ENCODE peak calls at places on chromosomes 6 and 20, in eight cellular contexts. O, A, J, G, Y, R, F and X are unnamed samples.
A peak's percentile ranks its signal among the peaks of the same experiment; 100 is the strongest.

GRCh38 chr6:16243055-16243454 is 4.7 kb downstream of the GMPR start:
- DNase-seq in G (peak; percentile 42), Y (no peak), O (no peak), J (no peak), F (peak; percentile 92), R (no peak), A (peak; percentile 74), X (no peak)

GRCh38 chr6:32396028-32396427 is 11.0 kb downstream of the BTNL2 start:
- DNase-seq in Y (no peak), G (no peak), J (no peak), O (no peak), F (no peak), R (no peak), A (no peak), X (no peak)

GRCh38 chr20:47568019-47568418 is 66.3 kb downstream of the NCOA3 start:
- DNase-seq in J (no peak), F (peak; percentile 96), R (no peak), O (peak; percentile 89), A (peak; percentile 92), Y (no peak), G (peak; percentile 92), X (no peak)

GRCh38 chr20:62876826-62877728 is 15.5 kb upstream of the TCFL5 start:
- DNase-seq in A (peak; percentile 85), J (no peak), O (no peak), Y (no peak), G (peak; percentile 57), F (peak; percentile 63), R (no peak), X (no peak)

GRCh38 chr20:64103871-64104666 is 3.3 kb downstream of the NPBWR2 start:
- DNase-seq in J (no peak), Y (peak; percentile 2), A (no peak), G (no peak), O (no peak), R (peak; percentile 20), F (no peak), X (peak; percentile 4)

GRCh38 chr6:40324206-40324605 is 263.0 kb downstream of the LRFN2 start:
- DNase-seq in G (no peak), F (no peak), O (no peak), J (no peak), R (no peak), Y (no peak), A (no peak), X (no peak)

GRCh38 chr6:142297996-142298753 is 3.6 kb upstream of the ADGRG6 start:
- DNase-seq in R (no peak), F (peak; percentile 67), O (peak; percentile 78), G (peak; percentile 93), J (no peak), Y (no peak), A (peak; percentile 79), X (no peak)

GRCh38 chr20:13286052-13286451 is 65.0 kb downstream of the ISM1 start:
- DNase-seq in F (no peak), O (no peak), R (no peak), J (no peak), Y (no peak), G (no peak), A (no peak), X (no peak)

GRCh38 chr6:7463785-7464184 is 74.2 kb downstream of the RIOK1 start:
- DNase-seq in J (no peak), Y (no peak), A (peak; percentile 34), G (peak; percentile 54), O (peak; percentile 52), R (peak; percentile 51), F (peak; percentile 47), X (no peak)

DNA sequence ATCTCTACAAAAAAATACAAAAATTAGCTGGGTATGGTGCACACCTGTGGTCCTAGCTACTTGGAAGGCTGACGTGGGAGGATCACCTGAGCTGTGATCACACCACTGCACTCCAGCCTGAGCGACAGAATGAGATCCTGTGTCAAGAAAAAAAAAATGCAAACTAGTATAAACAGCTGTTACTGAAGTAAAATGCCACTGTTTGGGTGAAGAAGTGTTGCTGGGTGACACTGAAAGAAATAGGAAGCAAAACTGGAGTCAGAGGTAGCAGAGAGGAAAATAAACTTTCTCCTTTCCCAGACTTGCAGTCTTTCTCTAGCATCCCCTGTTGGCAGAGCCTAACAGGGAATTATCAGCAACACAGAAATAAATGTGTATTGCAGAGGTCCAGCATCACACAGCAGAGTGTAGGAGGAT is 241.2 kb upstream of the PREP start:
- DNase-seq in Y (no peak), F (no peak), R (no peak), O (no peak), J (no peak), A (no peak), G (no peak), X (no peak)
- TF ChIP-seq CTCF in Y (no peak), F (peak; percentile 22), R (no peak), O (peak; percentile 32), J (no peak), A (no peak), G (no peak), X (no peak)

GRCh38 chr20:54194724-54195438 is 13.0 kb upstream of the PFDN4 start:
- DNase-seq in R (no peak), J (no peak), O (no peak), Y (no peak), F (no peak), G (peak; percentile 66), A (peak; percentile 5), X (no peak)
- TF ChIP-seq CTCF in R (no peak), J (peak; percentile 32), O (peak; percentile 18), Y (peak; percentile 44), F (peak; percentile 27), G (peak; percentile 36), A (no peak), X (no peak)

GRCh38 chr6:81465859-81466258 is 286.6 kb downstream of the TENT5A start:
- DNase-seq in G (peak; percentile 46), Y (peak; percentile 23), O (peak; percentile 41), A (peak; percentile 48), J (no peak), R (no peak), F (peak; percentile 59), X (no peak)
- TF ChIP-seq CTCF in G (peak; percentile 78), Y (peak; percentile 86), O (peak; percentile 68), A (peak; percentile 70), J (peak; percentile 66), R (peak; percentile 52), F (peak; percentile 63), X (peak; percentile 82)

GRCh38 chr6:107459283-107460073 is at the start of gene PDSS2:
- DNase-seq in A (peak; percentile 97), F (peak; percentile 95), O (peak; percentile 95), J (peak; percentile 92), R (peak; percentile 96), G (peak; percentile 98), Y (peak; percentile 94), X (peak; percentile 98)
- TF ChIP-seq CTCF in A (peak; percentile 57), F (peak; percentile 69), O (peak; percentile 49), J (peak; percentile 74), R (peak; percentile 58), G (peak; percentile 63), Y (peak; percentile 24), X (peak; percentile 16)

GRCh38 chr6:148959008-148959407 is 212.2 kb downstream of the UST start:
- DNase-seq in F (peak; percentile 37), Y (no peak), G (no peak), R (no peak), A (peak; percentile 21), O (no peak), J (no peak), X (no peak)
- TF ChIP-seq CTCF in F (no peak), Y (no peak), G (no peak), R (no peak), A (no peak), O (no peak), J (no peak), X (no peak)

GRCh38 chr6:14802761-14803160 is 443.1 kb upstream of the JARID2 start:
- DNase-seq in G (no peak), O (no peak), A (no peak), J (no peak), Y (no peak), R (no peak), F (no peak), X (no peak)
- TF ChIP-seq CTCF in G (no peak), O (no peak), A (no peak), J (no peak), Y (no peak), R (no peak), F (no peak), X (no peak)

GRCh38 chr6:103273048-103273447 is 1586.7 kb downstream of the HACE1 start:
- DNase-seq in G (no peak), J (no peak), R (no peak), A (no peak), Y (no peak), O (no peak), F (no peak), X (no peak)
- TF ChIP-seq CTCF in G (no peak), J (peak; percentile 65), R (peak; percentile 49), A (no peak), Y (peak; percentile 53), O (no peak), F (no peak), X (peak; percentile 67)

DNA sequence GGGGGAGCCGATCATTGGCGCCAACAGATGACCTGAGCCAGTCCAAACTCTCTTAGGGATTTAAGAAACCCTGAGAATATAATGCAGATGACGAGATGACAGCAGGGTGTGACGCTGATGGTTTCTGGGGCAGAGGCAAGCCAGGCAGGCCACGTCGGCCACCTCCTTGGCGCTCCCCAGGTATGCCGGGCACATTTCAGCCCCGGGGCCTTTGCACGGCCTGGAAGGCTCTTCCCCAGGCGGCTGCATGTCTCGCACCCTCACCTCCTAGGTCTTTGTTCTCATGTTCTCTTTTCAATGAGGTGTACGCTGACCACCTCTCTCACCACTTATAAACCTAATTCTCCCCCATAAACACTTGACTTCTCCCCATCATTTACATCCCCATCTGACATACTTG is 64.9 kb downstream of the RBM38 start:
- DNase-seq in A (no peak), J (no peak), F (no peak), Y (no peak), O (no peak), G (no peak), R (no peak), X (no peak)
- TF ChIP-seq CTCF in A (no peak), J (no peak), F (no peak), Y (no peak), O (no peak), G (no peak), R (no peak), X (no peak)

GRCh38 chr6:72140795-72141194 is 254.4 kb downstream of the RIMS1 start:
- DNase-seq in G (no peak), Y (no peak), F (peak; percentile 3), A (peak; percentile 17), O (no peak), R (no peak), J (no peak), X (no peak)
- TF ChIP-seq CTCF in G (peak; percentile 13), Y (no peak), F (no peak), A (no peak), O (no peak), R (no peak), J (no peak), X (no peak)